ENCODE peak calls at places on chromosomes 13 and 19, in nine cellular contexts. U, X, H, N, G, L, D, P and F are unnamed samples.

GRCh38 chr19:44202470-44202869 is 9.9 kb upstream of the ZNF227 start:
- DNase-seq in N (no peak), D (no peak), X (no peak), L (no peak), P (no peak), U (no peak), G (no peak), H (peak), F (no peak)

GRCh38 chr19:56983148-56983547 is 136.6 kb upstream of the USP29 start:
- DNase-seq in X (no peak), H (no peak), L (no peak), G (no peak), N (no peak), U (no peak), P (no peak), D (no peak), F (no peak)

GRCh38 chr13:83221813-83222241 is 660.4 kb downstream of the SLITRK1 start:
- DNase-seq in D (peak), L (no peak), P (no peak), N (no peak), X (no peak), H (peak), G (no peak), U (no peak), F (no peak)

GRCh38 chr13:110559429-110559943 is 2.0 kb downstream of the RAB20 start:
- DNase-seq in X (no peak), L (no peak), G (no peak), D (no peak), N (no peak), U (no peak), H (peak), P (no peak), F (no peak)

GRCh38 chr19:57099199-57099661 is 20.6 kb upstream of the USP29 start:
- DNase-seq in X (peak), H (peak), L (peak), N (peak), U (no peak), P (peak), G (no peak), D (no peak), F (peak)

GRCh38 chr13:98103942-98104880 is 38.7 kb upstream of the FARP1 start:
- DNase-seq in L (no peak), H (peak), P (no peak), X (no peak), N (no peak), G (no peak), D (no peak), U (peak), F (no peak)

GRCh38 chr19:49710372-49710951 is 19.5 kb downstream of the CPT1C start:
- DNase-seq in N (no peak), H (peak), U (no peak), P (no peak), G (no peak), L (no peak), D (no peak), X (no peak), F (no peak)

GRCh38 chr19:56838930-56839664 is 1.4 kb downstream of the PEG3 start:
- DNase-seq in L (peak), D (peak), X (peak), H (peak), G (no peak), P (no peak), N (no peak), U (no peak), F (peak)

GRCh38 chr13:110593430-110594130 is 21.8 kb upstream of the NAXD start:
- DNase-seq in H (peak), L (no peak), N (no peak), U (peak), G (peak), D (no peak), P (no peak), X (no peak), F (no peak)

GRCh38 chr19:38597075-38597474 is 20.7 kb downstream of the MAP4K1 start:
- DNase-seq in X (no peak), P (no peak), G (no peak), H (no peak), U (no peak), L (no peak), D (no peak), N (no peak), F (no peak)

GRCh38 chr19:38287604-38288003 is 16.4 kb upstream of the C19orf33 start:
- DNase-seq in L (no peak), D (no peak), X (no peak), H (no peak), N (no peak), P (no peak), G (no peak), U (no peak), F (no peak)

GRCh38 chr13:44402902-44403719 is 29.5 kb downstream of the SERP2 start:
- DNase-seq in X (no peak), G (no peak), P (no peak), L (no peak), N (no peak), D (no peak), H (no peak), U (no peak), F (no peak)

GRCh38 chr19:56108447-56109195 is 12.5 kb downstream of the ZNF787 start:
- DNase-seq in G (no peak), N (no peak), P (no peak), L (no peak), X (no peak), H (no peak), U (no peak), D (no peak), F (no peak)

GRCh38 chr19:28324275-28325060 is 888.5 kb downstream of the UQCRFS1 start:
- DNase-seq in N (no peak), D (no peak), H (no peak), U (no peak), G (no peak), P (no peak), X (no peak), L (no peak), F (no peak)

GRCh38 chr13:113804017-113804702 is 45.1 kb downstream of the TMEM255B start:
- DNase-seq in P (no peak), G (no peak), X (no peak), N (no peak), D (no peak), U (no peak), H (peak), L (no peak), F (no peak)

GRCh38 chr19:49340069-49340864 is 5.1 kb downstream of the CD37 start:
- DNase-seq in P (no peak), D (no peak), N (no peak), X (no peak), L (no peak), H (no peak), U (no peak), G (peak), F (no peak)

GRCh38 chr19:4278460-4278901 is 585 bp upstream of the SHD start:
- DNase-seq in L (no peak), U (no peak), G (peak), X (no peak), N (no peak), D (no peak), P (no peak), H (no peak), F (no peak)

GRCh38 chr19:29501816-29502580 is 23.8 kb upstream of the VSTM2B start:
- DNase-seq in P (no peak), G (no peak), X (no peak), D (no peak), L (no peak), U (no peak), N (no peak), H (no peak), F (no peak)

GRCh38 chr13:40389081-40389641 is 277.3 kb downstream of the FOXO1 start:
- DNase-seq in D (no peak), N (peak), H (no peak), L (peak), G (no peak), P (peak), U (no peak), X (no peak), F (no peak)

GRCh38 chr13:94249512-94249911 is 230.0 kb downstream of the DCT start:
- DNase-seq in N (no peak), L (no peak), U (no peak), G (no peak), X (no peak), P (no peak), H (peak), D (peak), F (no peak)

GRCh38 chr19:55341191-55342043 is 1.7 kb downstream of the KMT5C start:
- DNase-seq in G (peak), P (peak), H (peak), N (peak), U (peak), L (peak), D (no peak), X (peak), F (peak)

GRCh38 chr19:34555447-34555846 is 73.9 kb downstream of the WTIP start:
- DNase-seq in U (peak), D (no peak), N (no peak), H (peak), P (no peak), X (no peak), G (no peak), L (no peak), F (no peak)

GRCh38 chr19:2503521-2504109 is 27.7 kb downstream of the GADD45B start:
- DNase-seq in P (peak), L (peak), X (no peak), D (peak), N (peak), U (no peak), H (peak), G (no peak), F (no peak)

GRCh38 chr19:6097911-6098310 is 12.4 kb downstream of the RFX2 start:
- DNase-seq in U (no peak), N (no peak), P (no peak), H (no peak), L (no peak), X (no peak), G (no peak), D (no peak), F (no peak)

GRCh38 chr13:30906411-30906990 is 430 bp downstream of the MEDAG start:
- DNase-seq in P (no peak), X (no peak), U (no peak), D (no peak), N (no peak), H (no peak), L (no peak), G (no peak), F (no peak)